ENCODE peak calls at places on chromosomes 2 and 18, in four cellular contexts. One of them, this sample, is unnamed.

GRCh38 chr2:98140210-98140609 is 53.2 kb downstream of the VWA3B start:
- DNase-seq in HEK293T: no peak
- DNase-seq in fibroblast of lung: no peak
- DNase-seq in activated CD4-positive, alpha-beta T cell treated with anti-CD3 and anti-CD28 coated beads, Interleukin-2, amount 50 U/mL, for 48 hours: no peak
- DNase-seq in this sample: no peak

GRCh38 chr2:149161481-149162225 is 123.2 kb downstream of the LYPD6B start:
- DNase-seq in fibroblast of lung: no peak
- DNase-seq in activated CD4-positive, alpha-beta T cell treated with anti-CD3 and anti-CD28 coated beads, Interleukin-2, amount 50 U/mL, for 48 hours: no peak
- DNase-seq in HEK293T: no peak
- DNase-seq in this sample: no peak

GRCh38 chr2:157840568-157841156 is 35.5 kb downstream of the ACVR1 start:
- DNase-seq in fibroblast of lung: peak; percentile 26
- DNase-seq in HEK293T: no peak
- DNase-seq in activated CD4-positive, alpha-beta T cell treated with anti-CD3 and anti-CD28 coated beads, Interleukin-2, amount 50 U/mL, for 48 hours: no peak
- DNase-seq in this sample: peak; percentile 39

GRCh38 chr2:86290596-86291327 is 46.7 kb downstream of the REEP1 start:
- DNase-seq in activated CD4-positive, alpha-beta T cell treated with anti-CD3 and anti-CD28 coated beads, Interleukin-2, amount 50 U/mL, for 48 hours: no peak
- DNase-seq in HEK293T: no peak
- DNase-seq in fibroblast of lung: no peak
- DNase-seq in this sample: no peak

GRCh38 chr2:22020101-22020742 is 896.5 kb downstream of the TDRD15 start:
- DNase-seq in fibroblast of lung: no peak
- DNase-seq in HEK293T: no peak
- DNase-seq in activated CD4-positive, alpha-beta T cell treated with anti-CD3 and anti-CD28 coated beads, Interleukin-2, amount 50 U/mL, for 48 hours: no peak
- DNase-seq in this sample: peak; percentile 8

GRCh38 chr2:47118581-47118980 is 36.5 kb downstream of the STPG4 start:
- DNase-seq in activated CD4-positive, alpha-beta T cell treated with anti-CD3 and anti-CD28 coated beads, Interleukin-2, amount 50 U/mL, for 48 hours: no peak
- DNase-seq in fibroblast of lung: no peak
- DNase-seq in HEK293T: no peak
- DNase-seq in this sample: no peak

GRCh38 chr2:182866095-182866460 is 359 bp downstream of the FRZB start:
- DNase-seq in HEK293T: no peak
- DNase-seq in activated CD4-positive, alpha-beta T cell treated with anti-CD3 and anti-CD28 coated beads, Interleukin-2, amount 50 U/mL, for 48 hours: no peak
- DNase-seq in fibroblast of lung: peak; percentile 22
- DNase-seq in this sample: no peak

GRCh38 chr2:45315881-45316280 is 295.2 kb downstream of the SRBD1 start:
- DNase-seq in fibroblast of lung: peak; percentile 91
- DNase-seq in activated CD4-positive, alpha-beta T cell treated with anti-CD3 and anti-CD28 coated beads, Interleukin-2, amount 50 U/mL, for 48 hours: no peak
- DNase-seq in HEK293T: no peak
- DNase-seq in this sample: peak; percentile 92

GRCh38 chr2:234198976-234199375 is 148.5 kb downstream of the SPP2 start:
- DNase-seq in fibroblast of lung: no peak
- DNase-seq in activated CD4-positive, alpha-beta T cell treated with anti-CD3 and anti-CD28 coated beads, Interleukin-2, amount 50 U/mL, for 48 hours: no peak
- DNase-seq in HEK293T: no peak
- DNase-seq in this sample: peak; percentile 22

GRCh38 chr18:8675057-8675456 is 30.3 kb upstream of the MTCL1 start:
- DNase-seq in fibroblast of lung: no peak
- DNase-seq in activated CD4-positive, alpha-beta T cell treated with anti-CD3 and anti-CD28 coated beads, Interleukin-2, amount 50 U/mL, for 48 hours: no peak
- DNase-seq in HEK293T: no peak
- DNase-seq in this sample: no peak

GRCh38 chr2:72211777-72212515 is 64.3 kb upstream of the CYP26B1 start:
- DNase-seq in fibroblast of lung: peak; percentile 22
- DNase-seq in activated CD4-positive, alpha-beta T cell treated with anti-CD3 and anti-CD28 coated beads, Interleukin-2, amount 50 U/mL, for 48 hours: no peak
- DNase-seq in HEK293T: no peak
- DNase-seq in this sample: peak; percentile 75

GRCh38 chr2:10371441-10372194 is 68.9 kb downstream of the HPCAL1 start:
- DNase-seq in fibroblast of lung: no peak
- DNase-seq in activated CD4-positive, alpha-beta T cell treated with anti-CD3 and anti-CD28 coated beads, Interleukin-2, amount 50 U/mL, for 48 hours: no peak
- DNase-seq in HEK293T: no peak
- DNase-seq in this sample: no peak

GRCh38 chr18:22983175-22983574 is 50.0 kb downstream of the RBBP8 start:
- DNase-seq in fibroblast of lung: peak; percentile 79
- DNase-seq in HEK293T: peak; percentile 19
- DNase-seq in activated CD4-positive, alpha-beta T cell treated with anti-CD3 and anti-CD28 coated beads, Interleukin-2, amount 50 U/mL, for 48 hours: no peak
- DNase-seq in this sample: peak; percentile 64

GRCh38 chr2:101267671-101268656 is 15.3 kb downstream of the CNOT11 start:
- DNase-seq in activated CD4-positive, alpha-beta T cell treated with anti-CD3 and anti-CD28 coated beads, Interleukin-2, amount 50 U/mL, for 48 hours: no peak
- DNase-seq in fibroblast of lung: no peak
- DNase-seq in HEK293T: no peak
- DNase-seq in this sample: no peak

GRCh38 chr2:241546771-241547498 is 11.6 kb upstream of the BOK start:
- DNase-seq in HEK293T: no peak
- DNase-seq in activated CD4-positive, alpha-beta T cell treated with anti-CD3 and anti-CD28 coated beads, Interleukin-2, amount 50 U/mL, for 48 hours: no peak
- DNase-seq in fibroblast of lung: peak; percentile 51
- DNase-seq in this sample: peak; percentile 93

GRCh38 chr2:235660484-235661081 is 166.7 kb downstream of the AGAP1 start:
- DNase-seq in fibroblast of lung: no peak
- DNase-seq in activated CD4-positive, alpha-beta T cell treated with anti-CD3 and anti-CD28 coated beads, Interleukin-2, amount 50 U/mL, for 48 hours: no peak
- DNase-seq in HEK293T: no peak
- DNase-seq in this sample: no peak

GRCh38 chr2:130837811-130838565 is 1.3 kb downstream of the ARHGEF4 start:
- DNase-seq in activated CD4-positive, alpha-beta T cell treated with anti-CD3 and anti-CD28 coated beads, Interleukin-2, amount 50 U/mL, for 48 hours: no peak
- DNase-seq in HEK293T: no peak
- DNase-seq in fibroblast of lung: no peak
- DNase-seq in this sample: no peak

GRCh38 chr2:84631047-84631446 is 114.7 kb downstream of the DNAH6 start:
- DNase-seq in activated CD4-positive, alpha-beta T cell treated with anti-CD3 and anti-CD28 coated beads, Interleukin-2, amount 50 U/mL, for 48 hours: no peak
- DNase-seq in HEK293T: peak; percentile 60
- DNase-seq in fibroblast of lung: peak; percentile 63
- DNase-seq in this sample: peak; percentile 53

GRCh38 chr18:64747803-64748202 is 598.9 kb upstream of the LINC00305 start:
- DNase-seq in activated CD4-positive, alpha-beta T cell treated with anti-CD3 and anti-CD28 coated beads, Interleukin-2, amount 50 U/mL, for 48 hours: no peak
- DNase-seq in fibroblast of lung: no peak
- DNase-seq in HEK293T: no peak
- DNase-seq in this sample: no peak

GRCh38 chr2:213171147-213171546 is 19.7 kb upstream of the IKZF2 start:
- DNase-seq in HEK293T: no peak
- DNase-seq in fibroblast of lung: no peak
- DNase-seq in activated CD4-positive, alpha-beta T cell treated with anti-CD3 and anti-CD28 coated beads, Interleukin-2, amount 50 U/mL, for 48 hours: no peak
- DNase-seq in this sample: no peak

GRCh38 chr2:36438454-36438977 is 82.9 kb downstream of the CRIM1 start:
- DNase-seq in activated CD4-positive, alpha-beta T cell treated with anti-CD3 and anti-CD28 coated beads, Interleukin-2, amount 50 U/mL, for 48 hours: no peak
- DNase-seq in HEK293T: no peak
- DNase-seq in fibroblast of lung: peak; percentile 96
- DNase-seq in this sample: peak; percentile 99

GRCh38 chr18:5543036-5543671 is 643 bp downstream of the EPB41L3 start:
- DNase-seq in HEK293T: peak; percentile 33
- DNase-seq in fibroblast of lung: no peak
- DNase-seq in activated CD4-positive, alpha-beta T cell treated with anti-CD3 and anti-CD28 coated beads, Interleukin-2, amount 50 U/mL, for 48 hours: no peak
- DNase-seq in this sample: no peak

GRCh38 chr2:234438322-234438977 is 58.4 kb downstream of the ARL4C start:
- DNase-seq in HEK293T: no peak
- DNase-seq in fibroblast of lung: no peak
- DNase-seq in activated CD4-positive, alpha-beta T cell treated with anti-CD3 and anti-CD28 coated beads, Interleukin-2, amount 50 U/mL, for 48 hours: no peak
- DNase-seq in this sample: no peak

GRCh38 chr2:156129227-156129626 is 203.3 kb downstream of the NR4A2 start:
- DNase-seq in fibroblast of lung: no peak
- DNase-seq in activated CD4-positive, alpha-beta T cell treated with anti-CD3 and anti-CD28 coated beads, Interleukin-2, amount 50 U/mL, for 48 hours: no peak
- DNase-seq in HEK293T: no peak
- DNase-seq in this sample: no peak

GRCh38 chr2:18046558-18046957 is 168.1 kb downstream of the KCNS3 start:
- DNase-seq in HEK293T: no peak
- DNase-seq in fibroblast of lung: peak; percentile 46
- DNase-seq in activated CD4-positive, alpha-beta T cell treated with anti-CD3 and anti-CD28 coated beads, Interleukin-2, amount 50 U/mL, for 48 hours: no peak
- DNase-seq in this sample: peak; percentile 38

GRCh38 chr2:117323341-117323740 is 491.1 kb upstream of the DDX18 start:
- DNase-seq in HEK293T: no peak
- DNase-seq in activated CD4-positive, alpha-beta T cell treated with anti-CD3 and anti-CD28 coated beads, Interleukin-2, amount 50 U/mL, for 48 hours: no peak
- DNase-seq in fibroblast of lung: no peak
- DNase-seq in this sample: no peak

This sample was measured in IMR-90.